ENCODE peak calls at places on chromosomes 11 and 22, in six cellular contexts. F is RWPE1, B is nephron progenitor cell, R is ovary, G is tibial artery, E is PC-3. M is an unnamed sample.

GRCh38 chr11:4511267-4511666 is 28.8 kb downstream of the OR52K1 start:
- DNase-seq in F (no peak), R (peak; percentile 27), B (no peak), E (no peak), G (no peak), M (no peak)

GRCh38 chr11:124946735-124947141 is 7.3 kb upstream of the CCDC15 start:
- DNase-seq in B (no peak), G (no peak), R (no peak), E (peak; percentile 24), F (peak; percentile 56), M (no peak)

GRCh38 chr11:64206457-64207246 is at the start of gene FERMT3:
- DNase-seq in B (no peak), G (no peak), E (no peak), F (no peak), R (no peak), M (no peak)

GRCh38 chr11:102599642-102600261 is 25.4 kb downstream of the MMP20 start:
- DNase-seq in G (no peak), B (no peak), E (peak; percentile 96), R (no peak), F (peak; percentile 79), M (no peak)

GRCh38 chr11:64385953-64386704 is 27.2 kb downstream of the RPS6KA4 start:
- DNase-seq in E (peak; percentile 88), B (no peak), G (no peak), R (no peak), F (no peak), M (no peak)

GRCh38 chr11:35276396-35276795 is 137.4 kb downstream of the CD44 start:
- DNase-seq in B (no peak), R (no peak), E (peak; percentile 61), F (peak; percentile 95), G (no peak), M (no peak)

GRCh38 chr22:46031066-46031465 is 54.1 kb upstream of the WNT7B start:
- DNase-seq in E (no peak), F (no peak), G (no peak), R (peak; percentile 25), B (no peak), M (no peak)

GRCh38 chr11:70581991-70582885 is 183.9 kb downstream of the CTTN start:
- DNase-seq in F (no peak), B (no peak), R (no peak), E (no peak), G (peak; percentile 52), M (no peak)

GRCh38 chr22:45007247-45007945 is 2.4 kb downstream of the PHF21B start:
- DNase-seq in E (no peak), R (peak; percentile 73), B (peak; percentile 94), G (no peak), F (no peak), M (no peak)

GRCh38 chr11:7672276-7672959 is 882 bp downstream of the CYB5R2 start:
- DNase-seq in F (no peak), B (no peak), G (no peak), R (peak; percentile 42), E (no peak), M (no peak)

GRCh38 chr22:40498454-40499186 is 128.2 kb downstream of the SGSM3 start:
- DNase-seq in F (peak; percentile 79), E (peak; percentile 95), G (no peak), R (no peak), B (no peak), M (peak; percentile 21)

GRCh38 chr11:82747471-82747870 is 13.8 kb upstream of the FAM181B start:
- DNase-seq in F (no peak), B (no peak), R (no peak), E (no peak), G (no peak), M (no peak)

GRCh38 chr11:117071344-117071787 is 26.9 kb downstream of the SIK3 start:
- DNase-seq in E (peak; percentile 90), B (no peak), F (no peak), G (no peak), R (no peak), M (no peak)

GRCh38 chr11:19912206-19913118 is 199.8 kb downstream of the NAV2 start:
- DNase-seq in B (no peak), R (no peak), F (no peak), E (no peak), G (no peak), M (no peak)

GRCh38 chr22:22090650-22091399 is 108.2 kb upstream of the TOP3B start:
- DNase-seq in F (no peak), R (no peak), B (no peak), G (no peak), E (no peak), M (no peak)

DNA sequence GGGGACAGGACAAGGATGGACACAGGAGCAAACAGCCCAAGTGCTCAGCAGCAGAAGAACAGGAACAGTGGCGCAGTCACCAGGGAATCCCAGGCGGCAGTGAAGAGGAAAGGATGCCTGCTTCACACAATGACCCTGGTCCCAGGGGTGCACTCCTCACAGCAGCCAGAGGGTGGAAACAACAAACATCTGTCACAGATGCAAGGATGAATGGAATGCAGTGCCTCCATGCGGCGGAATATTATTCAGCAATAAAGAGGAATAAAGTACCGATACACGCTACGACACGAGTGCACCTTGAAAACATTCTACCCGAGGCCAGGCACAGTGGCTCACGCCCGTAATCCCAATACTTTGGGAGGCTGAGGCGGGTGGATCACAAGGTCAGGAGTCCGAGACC is 12.7 kb downstream of the CSNK1E start:
- DNase-seq in R (no peak), G (no peak), B (peak; percentile 21), F (no peak), E (no peak), M (no peak)
- TF ChIP-seq CTCF in R (no peak), G (no peak), B (no peak), F (no peak), E (no peak), M (no peak)

GRCh38 chr11:91773090-91773489 is 451.5 kb upstream of the FAT3 start:
- DNase-seq in G (no peak), B (no peak), E (peak; percentile 48), F (no peak), R (no peak), M (no peak)
- TF ChIP-seq CTCF in G (no peak), B (no peak), E (peak; percentile 31), F (no peak), R (no peak), M (no peak)

DNA sequence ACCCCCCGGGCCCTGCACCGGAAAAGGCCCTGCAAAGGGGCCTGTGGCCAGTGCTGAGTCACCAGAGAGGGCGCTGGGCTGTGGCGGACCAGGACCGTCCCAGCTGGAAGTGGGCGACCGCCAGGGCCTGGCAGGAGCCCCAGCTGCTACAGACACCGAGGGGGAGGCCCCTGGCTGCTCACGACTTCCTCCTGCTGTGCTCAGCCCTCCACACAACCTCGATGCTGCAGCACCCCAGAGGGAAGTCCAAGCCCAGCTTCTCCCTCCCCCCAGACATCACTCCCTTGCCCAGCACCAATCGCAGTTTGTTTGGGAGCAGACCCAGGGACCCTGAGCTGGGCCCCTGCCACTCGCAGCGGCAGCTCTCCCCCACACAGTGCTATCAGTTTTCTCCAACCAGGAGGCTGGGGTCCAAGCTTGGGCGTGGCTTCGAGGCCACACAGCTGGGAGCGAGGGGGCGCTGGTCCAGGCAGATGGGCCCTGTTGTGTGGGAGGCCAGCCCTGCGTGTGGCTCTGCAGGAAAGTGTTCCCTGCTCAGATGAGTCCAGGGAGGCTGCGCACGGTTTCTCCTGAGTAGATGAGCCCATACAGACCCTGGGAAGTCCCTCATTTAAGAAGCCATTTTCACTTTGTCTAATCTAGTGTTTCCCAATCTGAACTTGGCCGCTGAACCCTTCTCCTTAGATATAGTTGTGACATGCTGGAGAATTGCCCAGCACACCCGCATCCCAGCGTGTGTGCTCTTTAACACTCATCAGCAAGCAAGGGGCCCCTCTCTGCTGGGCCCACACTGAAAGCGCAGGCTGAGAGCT is 5.6 kb upstream of the SH3BP1 start:
- DNase-seq in F (no peak), G (peak; percentile 93), B (peak; percentile 85), E (no peak), R (peak; percentile 94), M (peak; percentile 59)
- TF ChIP-seq CTCF in F (no peak), G (peak; percentile 12), B (no peak), E (no peak), R (peak; percentile 41), M (no peak)

GRCh38 chr11:66879583-66879982 is 22.7 kb downstream of the LRFN4 start:
- DNase-seq in F (no peak), B (no peak), E (no peak), G (no peak), R (no peak), M (no peak)

GRCh38 chr11:66880484-66881211 is 23.8 kb downstream of the LRFN4 start:
- DNase-seq in F (peak; percentile 76), R (no peak), G (no peak), B (no peak), E (peak; percentile 97), M (no peak)

GRCh38 chr11:66881927-66882452 is 25.1 kb downstream of the LRFN4 start:
- DNase-seq in E (no peak), B (no peak), G (no peak), R (no peak), F (no peak), M (no peak)

GRCh38 chr11:66882540-66882939 is 25.7 kb downstream of the LRFN4 start:
- DNase-seq in R (no peak), B (no peak), G (no peak), E (no peak), F (no peak), M (no peak)

GRCh38 chr11:66881436-66881835 is 24.6 kb downstream of the LRFN4 start:
- DNase-seq in G (no peak), B (no peak), E (no peak), F (no peak), R (no peak), M (no peak)
- TF ChIP-seq CTCF in G (no peak), B (no peak), E (no peak), F (no peak), R (no peak), M (no peak)

GRCh38 chr11:113278481-113278880 is 35.9 kb upstream of the TTC12 start:
- DNase-seq in E (no peak), B (no peak), F (no peak), R (no peak), G (no peak), M (no peak)

GRCh38 chr11:113281052-113281725 is 33.2 kb upstream of the TTC12 start:
- DNase-seq in E (no peak), R (no peak), F (no peak), G (no peak), B (no peak), M (no peak)

GRCh38 chr11:113279591-113279990 is 34.8 kb upstream of the TTC12 start:
- DNase-seq in R (no peak), B (no peak), F (no peak), G (no peak), E (no peak), M (no peak)

GRCh38 chr11:113275602-113276001 is 38.8 kb upstream of the TTC12 start:
- DNase-seq in G (no peak), R (no peak), F (no peak), E (no peak), B (no peak), M (no peak)

GRCh38 chr11:113278925-113279324 is 35.5 kb upstream of the TTC12 start:
- DNase-seq in E (no peak), R (no peak), B (no peak), F (no peak), G (no peak), M (no peak)
- TF ChIP-seq CTCF in E (no peak), R (no peak), B (no peak), F (no peak), G (no peak), M (no peak)

DNA sequence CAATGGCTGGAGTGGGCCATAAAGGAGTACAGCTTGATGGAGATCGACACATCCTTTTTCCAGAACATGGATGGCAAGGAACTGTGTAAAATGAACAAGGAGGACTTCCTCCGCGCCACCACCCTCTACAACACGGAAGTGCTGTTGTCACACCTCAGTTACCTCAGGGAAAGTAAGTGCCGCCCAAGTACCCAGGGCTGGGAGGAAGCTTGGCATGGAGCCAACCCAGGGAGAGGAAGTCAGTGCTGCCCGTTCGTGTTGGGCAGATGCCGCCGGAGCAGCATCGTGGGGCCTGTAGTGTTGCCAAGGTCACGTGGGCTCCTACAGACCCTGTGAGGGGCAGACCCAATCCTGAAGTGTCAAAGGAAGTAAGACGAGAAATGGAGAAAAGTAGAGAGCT is 78.9 kb downstream of the FLI1 start:
- DNase-seq in F (no peak), R (no peak), B (no peak), G (peak; percentile 74), E (no peak), M (no peak)
- TF ChIP-seq CTCF in F (no peak), R (no peak), B (no peak), G (no peak), E (no peak), M (no peak)

M was measured in GM12864.